ENCODE peak calls at places on chromosomes 12 and 14, in five cellular contexts. R, O, U, V and Z are unnamed samples.

GRCh38 chr12:77609016-77609415 is 221.7 kb upstream of the NAV3 start:
- DNase-seq in R (no peak), O (no peak), U (no peak), V (no peak), Z (no peak)

GRCh38 chr14:58944957-58945356 is 243.5 kb upstream of the DAAM1 start:
- DNase-seq in R (no peak), O (no peak), U (no peak), V (no peak), Z (no peak)

GRCh38 chr14:61296707-61297502 is 15.8 kb upstream of the TMEM30B start:
- DNase-seq in R (peak), O (no peak), U (no peak), V (no peak), Z (peak)

GRCh38 chr12:113874326-113874725 is 91.8 kb downstream of the RBM19 start:
- DNase-seq in R (no peak), O (no peak), U (no peak), V (no peak), Z (no peak)

GRCh38 chr14:104688755-104689619 is at the start of gene INF2:
- DNase-seq in R (peak), O (peak), U (peak), V (peak), Z (peak)

GRCh38 chr14:101467181-101467926 is 93.9 kb upstream of the DIO3 start:
- DNase-seq in R (no peak), O (no peak), U (no peak), V (no peak), Z (no peak)

GRCh38 chr14:31024577-31025334 is 693 bp upstream of the AP4S1 start:
- DNase-seq in R (peak), O (no peak), U (no peak), V (no peak), Z (peak)

GRCh38 chr12:53974084-53975018 is at the start of gene HOTAIR:
- DNase-seq in R (no peak), O (peak), U (no peak), V (no peak), Z (no peak)

GRCh38 chr14:26597136-26598080 is at the start of gene NOVA1:
- DNase-seq in R (no peak), O (peak), U (no peak), V (peak), Z (peak)

GRCh38 chr12:109710747-109711595 is 2.7 kb upstream of the FAM222A start:
- DNase-seq in R (no peak), O (no peak), U (no peak), V (no peak), Z (no peak)

GRCh38 chr14:64693766-64694165 is 10.5 kb upstream of the PLEKHG3 start:
- DNase-seq in R (no peak), O (no peak), U (no peak), V (peak), Z (no peak)

GRCh38 chr14:94449930-94450329 is 2.7 kb downstream of the SERPINA11 start:
- DNase-seq in R (no peak), O (no peak), U (no peak), V (no peak), Z (no peak)

GRCh38 chr14:55128386-55129085 is 516 bp upstream of the LGALS3 start:
- DNase-seq in R (no peak), O (no peak), U (no peak), V (no peak), Z (no peak)

GRCh38 chr12:39012870-39013269 is 107.5 kb upstream of the CPNE8 start:
- DNase-seq in R (no peak), O (no peak), U (no peak), V (no peak), Z (no peak)